ENCODE peak calls at places on chromosomes 6 and 20, in ten cellular contexts. J is esophagus squamous epithelium; F is CD4-positive, alpha-beta T cell; H is esophagus muscularis mucosa; E is Peyer's patch; B is IMR-90; T is fibroblast of lung; U is D721Med; C is GM20000; Y is GM10248. N is an unnamed sample.

GRCh38 chr6:31586013-31586412 is at the start of gene LST1:
- DNase-seq in J (no peak), F (no peak), H (no peak), E (no peak), B (no peak), T (no peak), U (no peak), C (no peak), Y (no peak), N (no peak)

GRCh38 chr20:19351542-19351941 is 139.1 kb downstream of the SLC24A3 start:
- DNase-seq in J (no peak), F (no peak), H (no peak), E (no peak), B (no peak), T (no peak), U (no peak), C (no peak), Y (no peak), N (no peak)

GRCh38 chr6:131213501-131213990 is 78.3 kb downstream of the AKAP7 start:
- DNase-seq in J (no peak), F (no peak), H (no peak), E (no peak), B (peak; percentile 61), T (peak; percentile 36), U (no peak), C (no peak), Y (no peak), N (no peak)

GRCh38 chr20:46349742-46350056 is 41.4 kb upstream of the CDH22 start:
- DNase-seq in J (no peak), F (no peak), H (no peak), E (no peak), B (no peak), T (no peak), U (no peak), C (peak; percentile 34), Y (peak; percentile 46), N (no peak)

GRCh38 chr6:27669278-27669797 is 196.4 kb upstream of the ZNF184 start:
- DNase-seq in J (no peak), F (no peak), H (no peak), E (no peak), B (no peak), T (no peak), U (no peak), C (no peak), Y (peak; percentile 24), N (no peak)

GRCh38 chr6:15987569-15987968 is 141.3 kb upstream of the MYLIP start:
- DNase-seq in J (no peak), F (no peak), H (no peak), E (no peak), B (peak; percentile 16), T (peak; percentile 52), U (no peak), C (no peak), Y (no peak), N (no peak)

GRCh38 chr20:20237093-20237959 is 130.6 kb upstream of the INSM1 start:
- DNase-seq in J (no peak), F (no peak), H (peak; percentile 91), E (no peak), B (peak; percentile 14), T (peak; percentile 2), U (no peak), C (peak; percentile 72), Y (peak; percentile 73), N (no peak)

GRCh38 chr20:57679113-57679512 is 30.7 kb downstream of the PMEPA1 start:
- DNase-seq in J (no peak), F (no peak), H (no peak), E (no peak), B (no peak), T (no peak), U (no peak), C (no peak), Y (no peak), N (no peak)

DNA sequence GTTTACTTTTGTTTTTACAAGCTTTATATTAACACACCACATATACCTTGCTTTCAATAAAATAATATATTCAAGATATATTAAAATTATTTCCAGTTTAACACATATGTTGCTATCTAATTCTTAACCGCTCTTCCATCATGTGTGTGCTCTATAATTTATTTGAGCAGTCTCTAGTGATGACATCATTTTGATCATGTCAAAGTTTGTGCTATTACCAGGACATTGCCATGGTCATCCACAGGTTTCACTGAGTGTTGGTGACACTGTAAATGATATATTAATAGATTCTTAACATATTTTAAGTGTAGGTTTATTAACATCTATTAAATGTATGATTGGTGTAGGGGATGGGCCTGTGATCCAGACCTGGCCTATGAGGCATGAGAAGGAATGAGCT is 17.1 kb upstream of the CST4 start:
- DNase-seq in J (no peak), F (no peak), H (no peak), E (no peak), B (no peak), T (no peak), U (no peak), C (no peak), Y (no peak), N (no peak)
- TF ChIP-seq CTCF in J (no peak), F (no peak), H (no peak), E (no peak), B (no peak), T (no peak), U (no peak), C (no peak), Y (no peak), N (no peak)

GRCh38 chr20:35562541-35563110 is 20.7 kb downstream of the ERGIC3 start:
- DNase-seq in J (no peak), F (no peak), H (no peak), E (no peak), B (no peak), T (no peak), U (no peak), C (no peak), Y (no peak), N (no peak)

GRCh38 chr20:35560541-35560940 is 18.7 kb downstream of the ERGIC3 start:
- DNase-seq in J (no peak), F (no peak), H (no peak), E (no peak), B (no peak), T (no peak), U (no peak), C (no peak), Y (no peak), N (no peak)

GRCh38 chr20:35561671-35562070 is 19.8 kb downstream of the ERGIC3 start:
- DNase-seq in J (no peak), F (no peak), H (no peak), E (no peak), B (no peak), T (no peak), U (no peak), C (no peak), Y (no peak), N (no peak)

GRCh38 chr20:35560105-35560511 is 18.2 kb downstream of the ERGIC3 start:
- DNase-seq in J (no peak), F (no peak), H (no peak), E (no peak), B (no peak), T (no peak), U (no peak), C (no peak), Y (no peak), N (no peak)

DNA sequence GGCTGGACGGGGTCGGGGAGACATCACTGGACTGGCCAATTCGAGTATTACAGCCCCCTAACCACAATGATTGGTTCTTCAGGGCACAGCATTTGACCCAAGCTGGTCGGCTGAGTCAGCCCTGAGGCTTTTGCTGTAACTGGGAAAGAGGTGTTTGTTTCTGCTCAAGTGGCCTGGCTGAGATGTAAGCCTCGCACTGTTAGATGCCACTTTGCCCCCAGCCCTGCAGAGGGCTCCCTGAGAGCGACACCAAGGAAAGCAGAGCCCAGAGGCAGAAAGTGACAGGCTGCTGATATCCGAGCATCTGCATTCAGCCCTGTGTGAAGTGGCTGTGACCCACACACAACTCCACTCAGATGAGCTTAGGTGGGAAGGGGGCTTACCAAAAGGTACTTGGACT is 19.4 kb downstream of the ERGIC3 start:
- DNase-seq in J (no peak), F (no peak), H (no peak), E (no peak), B (peak; percentile 59), T (peak; percentile 51), U (no peak), C (no peak), Y (no peak), N (no peak)
- TF ChIP-seq CTCF in J (no peak), F (no peak), H (peak; percentile 10), E (peak; percentile 27), B (peak; percentile 40), T (peak; percentile 20), U (peak; percentile 52), C (no peak), Y (peak; percentile 25), N (peak; percentile 28)

GRCh38 chr6:165092881-165093595 is 216.4 kb downstream of the C6orf118 start:
- DNase-seq in J (no peak), F (no peak), H (no peak), E (no peak), B (no peak), T (no peak), U (no peak), C (no peak), Y (no peak), N (no peak)

GRCh38 chr6:165096868-165097267 is 212.5 kb downstream of the C6orf118 start:
- DNase-seq in J (no peak), F (no peak), H (no peak), E (no peak), B (no peak), T (peak; percentile 11), U (no peak), C (no peak), Y (no peak), N (no peak)

GRCh38 chr6:165096209-165096608 is 213.2 kb downstream of the C6orf118 start:
- DNase-seq in J (no peak), F (no peak), H (no peak), E (no peak), B (no peak), T (no peak), U (no peak), C (no peak), Y (no peak), N (no peak)

DNA sequence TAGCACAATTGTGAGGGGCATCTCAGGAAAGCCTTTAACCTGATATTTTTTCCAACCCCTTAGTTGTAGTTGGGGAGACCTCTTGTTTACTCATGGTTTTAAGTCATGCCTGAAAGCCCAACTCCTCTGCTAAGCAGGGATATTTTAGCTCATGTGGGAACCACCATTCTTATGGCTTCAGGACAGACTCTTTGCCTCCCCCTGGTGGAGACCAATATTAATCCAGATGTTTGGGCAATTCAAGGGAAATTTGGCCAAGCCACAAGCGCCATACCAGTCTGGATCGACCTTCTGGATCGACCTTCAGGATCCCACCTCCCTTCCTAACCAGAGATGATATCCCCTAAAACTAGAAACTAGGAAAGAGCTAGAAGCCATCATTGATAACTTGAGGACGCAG is 211.2 kb downstream of the C6orf118 start:
- DNase-seq in J (no peak), F (no peak), H (no peak), E (no peak), B (no peak), T (no peak), U (no peak), C (no peak), Y (no peak), N (no peak)
- TF ChIP-seq CTCF in J (no peak), F (no peak), H (no peak), E (no peak), B (no peak), T (no peak), U (no peak), C (no peak), Y (no peak), N (no peak)

GRCh38 chr20:860891-861290 is 27.4 kb downstream of the FAM110A start:
- DNase-seq in J (no peak), F (no peak), H (no peak), E (no peak), B (no peak), T (no peak), U (no peak), C (no peak), Y (no peak), N (no peak)

GRCh38 chr20:855466-856360 is 22.2 kb downstream of the FAM110A start:
- DNase-seq in J (no peak), F (no peak), H (no peak), E (no peak), B (no peak), T (peak; percentile 50), U (no peak), C (no peak), Y (no peak), N (no peak)

GRCh38 chr20:856361-856775 is 22.9 kb downstream of the FAM110A start:
- DNase-seq in J (no peak), F (peak; percentile 38), H (no peak), E (no peak), B (peak; percentile 54), T (peak; percentile 85), U (no peak), C (no peak), Y (no peak), N (peak; percentile 29)

GRCh38 chr20:858011-858410 is 24.5 kb downstream of the FAM110A start:
- DNase-seq in J (no peak), F (no peak), H (no peak), E (no peak), B (no peak), T (no peak), U (no peak), C (no peak), Y (no peak), N (no peak)

DNA sequence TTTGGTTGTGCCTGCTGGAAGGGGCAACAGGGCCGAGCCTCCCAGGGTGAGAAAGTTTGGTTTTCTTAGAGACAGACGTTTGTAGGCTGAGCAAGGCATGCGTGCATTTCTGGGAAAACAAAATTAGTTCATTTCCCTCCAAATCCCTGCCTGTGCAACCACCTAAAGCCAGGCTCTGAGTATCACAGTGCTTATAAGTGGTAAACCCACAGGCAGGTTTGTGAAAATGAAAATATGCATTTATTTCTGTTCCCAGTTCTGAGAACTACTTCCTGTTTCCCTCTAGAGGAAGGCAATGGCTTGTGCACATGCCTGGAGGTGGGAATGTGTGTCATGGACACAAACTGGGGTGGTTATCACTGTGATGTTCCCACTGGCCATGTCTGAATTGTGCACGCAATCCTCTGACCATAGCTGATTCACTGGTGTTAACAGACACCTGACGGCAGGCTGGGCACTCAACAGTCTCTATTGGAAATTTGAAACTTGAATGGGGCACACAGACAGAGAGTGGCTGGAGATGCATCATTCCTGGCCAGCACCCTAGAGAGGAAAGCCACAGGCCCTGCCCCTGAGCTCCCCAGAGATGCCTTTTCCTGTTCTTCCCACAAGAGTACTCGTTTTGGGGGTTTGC is 26.3 kb downstream of the FAM110A start:
- DNase-seq in J (no peak), F (no peak), H (no peak), E (no peak), B (peak; percentile 12), T (no peak), U (no peak), C (no peak), Y (no peak), N (no peak)
- TF ChIP-seq CTCF in J (no peak), F (no peak), H (no peak), E (no peak), B (peak; percentile 8), T (no peak), U (no peak), C (no peak), Y (no peak), N (no peak)

N was measured in AG09319.